ENCODE peak calls at places on chromosome 13, in seven cellular contexts. H is adrenal gland; P is OCI-LY7; N is neuronal stem cell; W is CD8-positive, alpha-beta memory T cell; S is tibial artery; B is CD8-positive, alpha-beta T cell. U is an unnamed sample.

GRCh38 chr13:106522112-106522511 is 13.3 kb downstream of the EFNB2 start:
- DNase-seq in B (no peak), H (no peak), W (no peak), S (no peak), P (no peak), N (no peak), U (no peak)

GRCh38 chr13:48500652-48501197 is 32.2 kb downstream of the RCBTB2 start:
- DNase-seq in H (no peak), B (no peak), P (peak; percentile 37), N (no peak), W (no peak), S (no peak), U (peak; percentile 70)

GRCh38 chr13:71968025-71968424 is 101.0 kb upstream of the DACH1 start:
- DNase-seq in H (no peak), N (peak; percentile 32), P (no peak), B (no peak), W (no peak), S (no peak), U (no peak)

GRCh38 chr13:51019026-51019425 is 92.0 kb downstream of the C13orf42 start:
- DNase-seq in P (no peak), W (no peak), S (no peak), N (no peak), H (no peak), B (no peak), U (no peak)

GRCh38 chr13:81779896-81780295 is 1439.0 kb upstream of the SPRY2 start:
- DNase-seq in S (no peak), H (no peak), N (no peak), B (no peak), P (no peak), W (no peak), U (no peak)

GRCh38 chr13:107866666-107867623 is 348.4 kb downstream of the LIG4 start:
- DNase-seq in B (no peak), N (peak; percentile 33), P (no peak), H (no peak), S (no peak), W (no peak), U (peak; percentile 83)

GRCh38 chr13:74187564-74187963 is 53.4 kb upstream of the KLF12 start:
- DNase-seq in H (no peak), B (no peak), W (no peak), S (no peak), P (no peak), N (no peak), U (no peak)

GRCh38 chr13:76472916-76473315 is 413.3 kb downstream of the KCTD12 start:
- DNase-seq in W (no peak), H (no peak), P (no peak), S (no peak), N (no peak), B (no peak), U (no peak)

GRCh38 chr13:27508802-27509201 is 58.4 kb upstream of the MTIF3 start:
- DNase-seq in P (no peak), N (no peak), W (no peak), H (no peak), B (no peak), S (no peak), U (no peak)

GRCh38 chr13:22278336-22278929 is 607.6 kb downstream of the FGF9 start:
- DNase-seq in H (peak; percentile 68), P (peak; percentile 32), B (peak; percentile 83), W (peak; percentile 51), S (no peak), N (peak; percentile 8), U (peak; percentile 42)

GRCh38 chr13:102724923-102725322 is 30.1 kb upstream of the METTL21C start:
- DNase-seq in P (peak; percentile 8), B (no peak), H (no peak), S (no peak), W (no peak), N (no peak), U (no peak)

GRCh38 chr13:21657538-21657937 is 13.3 kb upstream of the FGF9 start:
- DNase-seq in P (no peak), N (no peak), B (no peak), W (no peak), S (no peak), H (no peak), U (no peak)

GRCh38 chr13:79973533-79973963 is 367.4 kb downstream of the SPRY2 start:
- DNase-seq in N (no peak), S (no peak), B (no peak), P (peak; percentile 33), W (no peak), H (no peak), U (no peak)

GRCh38 chr13:102147353-102147752 is 254.5 kb downstream of the FGF14 start:
- DNase-seq in P (no peak), S (no peak), B (no peak), N (no peak), H (no peak), W (no peak), U (no peak)

GRCh38 chr13:75079226-75079625 is 402.7 kb downstream of the TBC1D4 start:
- DNase-seq in S (no peak), P (no peak), W (no peak), B (no peak), N (no peak), H (no peak), U (no peak)

GRCh38 chr13:25196971-25197370 is 24.9 kb upstream of the AMER2 start:
- DNase-seq in B (no peak), N (no peak), W (no peak), P (no peak), H (no peak), S (no peak), U (no peak)

GRCh38 chr13:76723551-76724232 is 162.5 kb downstream of the KCTD12 start:
- DNase-seq in N (no peak), W (no peak), P (no peak), H (peak; percentile 44), B (peak; percentile 59), S (no peak), U (peak; percentile 69)

GRCh38 chr13:41802684-41803554 is 158.0 kb downstream of the VWA8 start:
- DNase-seq in N (no peak), W (no peak), H (no peak), P (no peak), B (no peak), S (no peak), U (no peak)

GRCh38 chr13:112255550-112256120 is 120.5 kb upstream of the SPACA7 start:
- DNase-seq in B (peak; percentile 23), N (no peak), P (no peak), H (no peak), S (no peak), W (no peak), U (peak; percentile 41)

GRCh38 chr13:108269601-108270328 is at the start of gene TNFSF13B:
- DNase-seq in S (peak; percentile 67), B (peak; percentile 66), H (peak; percentile 75), P (peak; percentile 34), W (peak; percentile 12), N (no peak), U (peak; percentile 84)

GRCh38 chr13:105465251-105465650 is 1070.2 kb downstream of the EFNB2 start:
- DNase-seq in B (no peak), H (no peak), W (no peak), N (no peak), P (no peak), S (no peak), U (no peak)

GRCh38 chr13:48873598-48873997 is 102.1 kb upstream of the FNDC3A start:
- DNase-seq in W (no peak), H (no peak), N (no peak), P (no peak), S (no peak), B (no peak), U (no peak)

GRCh38 chr13:112976526-112976925 is 7.5 kb downstream of the MCF2L start:
- DNase-seq in H (no peak), B (no peak), S (no peak), N (no peak), P (no peak), W (no peak), U (no peak)

GRCh38 chr13:67107973-67108372 is 122.2 kb downstream of the PCDH9 start:
- DNase-seq in H (no peak), B (no peak), W (no peak), P (no peak), N (no peak), S (no peak), U (peak; percentile 44)

GRCh38 chr13:37956536-37956935 is 87.0 kb upstream of the TRPC4 start:
- DNase-seq in W (no peak), P (no peak), S (no peak), B (no peak), N (no peak), H (no peak), U (no peak)

GRCh38 chr13:21537105-21537504 is 66.9 kb downstream of the MICU2 start:
- DNase-seq in P (no peak), B (no peak), W (no peak), H (no peak), S (no peak), N (no peak), U (no peak)

DNA sequence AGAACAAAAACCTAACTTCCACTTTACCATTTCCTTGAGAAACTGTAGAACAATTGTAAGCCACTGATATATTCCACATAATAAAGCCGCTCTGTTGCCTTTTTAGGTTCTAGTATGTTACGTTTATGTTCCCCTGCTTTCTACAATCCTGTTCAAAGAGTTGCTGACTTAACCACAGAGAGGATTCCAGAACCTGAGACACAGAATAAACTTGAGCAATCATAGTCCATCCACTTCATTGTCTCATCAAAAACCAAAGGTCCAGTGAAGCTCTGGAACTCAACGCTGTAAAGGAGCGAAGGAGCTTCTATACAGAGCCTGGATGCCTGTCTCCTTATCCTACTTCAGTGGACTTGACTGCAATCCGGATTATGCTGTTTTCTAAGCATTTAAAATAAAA is 4.6 kb downstream of the STARD13 start:
- DNase-seq in B (no peak), W (no peak), N (no peak), S (no peak), P (no peak), H (no peak), U (no peak)
- H3K4me1 ChIP-seq in B (peaks cover 3% of the 10 kb centered on the region), W (peaks cover 13% of the 10 kb centered on the region), N (peaks cover 2% of the 10 kb centered on the region), S (peaks cover 28% of the 10 kb centered on the region), P (no peaks in the 10 kb centered on the region), H (peaks cover 61% of the 10 kb centered on the region), U (peaks cover 74% of the 10 kb centered on the region)

GRCh38 chr13:35388979-35389378 is 87.5 kb downstream of the MAB21L1 start:
- DNase-seq in P (no peak), B (no peak), H (no peak), W (no peak), N (peak; percentile 2), S (no peak), U (no peak)
- H3K4me1 ChIP-seq in P (no peaks in the 10 kb centered on the region), B (no peaks in the 10 kb centered on the region), H (peaks cover 8% of the 10 kb centered on the region), W (no peaks in the 10 kb centered on the region), N (peaks cover 1% of the 10 kb centered on the region), S (peaks cover 4% of the 10 kb centered on the region), U (no peaks in the 10 kb centered on the region)

GRCh38 chr13:97238883-97239282 is 16.8 kb downstream of the MBNL2 start:
- DNase-seq in B (no peak), S (no peak), P (no peak), W (no peak), H (no peak), N (no peak), U (no peak)
- H3K4me1 ChIP-seq in B (peaks cover 3% of the 10 kb centered on the region), S (peaks cover 23% of the 10 kb centered on the region), P (no peaks in the 10 kb centered on the region), W (peaks cover 33% of the 10 kb centered on the region), H (peaks cover 96% of the 10 kb centered on the region), N (peaks cover 6% of the 10 kb centered on the region), U (peaks cover 85% of the 10 kb centered on the region)

DNA sequence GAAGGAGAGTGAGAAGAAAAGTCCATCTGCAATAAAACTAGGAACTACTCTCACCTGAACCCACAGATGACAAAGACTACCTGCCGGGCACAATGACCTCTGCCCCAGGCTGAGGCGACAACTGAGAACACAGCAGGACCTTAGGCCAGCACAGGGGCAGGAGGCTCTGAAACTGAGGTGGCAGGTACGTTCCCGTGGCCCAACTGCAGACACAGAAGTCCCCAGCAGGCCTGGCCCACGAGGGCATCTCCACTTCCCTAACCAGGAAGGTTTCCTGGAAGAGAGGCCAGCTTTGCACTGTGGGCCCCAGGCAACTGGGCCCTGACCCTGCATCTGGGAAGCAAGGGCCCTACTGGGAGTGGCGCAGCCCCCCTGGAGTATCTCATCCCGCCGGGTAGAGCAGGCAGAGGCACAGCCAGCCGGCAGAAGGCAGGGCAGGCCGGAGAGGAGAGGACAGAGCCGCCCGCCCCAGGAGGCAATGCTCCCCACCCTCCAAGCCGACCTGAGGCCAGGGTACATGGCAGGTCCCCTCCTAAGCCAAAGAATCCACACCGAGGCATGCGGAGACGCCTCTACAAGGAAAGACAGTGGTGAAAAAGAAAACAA is 32.7 kb downstream of the STK24 start:
- DNase-seq in P (no peak), S (no peak), N (no peak), W (no peak), B (no peak), H (no peak), U (no peak)
- H3K4me1 ChIP-seq in P (peaks cover 24% of the 10 kb centered on the region), S (peaks cover 45% of the 10 kb centered on the region), N (peaks cover 21% of the 10 kb centered on the region), W (peaks cover 68% of the 10 kb centered on the region), B (peaks cover 55% of the 10 kb centered on the region), H (peaks cover 57% of the 10 kb centered on the region), U (peaks cover 60% of the 10 kb centered on the region)

U was measured in upper lobe of left lung.